ENCODE peak calls at places on chromosomes 13 and 19, in eight cellular contexts. W, I, L, U, M, P, O and Z are unnamed samples.

GRCh38 chr13:78404961-78405360 is 198.4 kb downstream of the POU4F1 start:
- DNase-seq in P (no peak), L (no peak), U (no peak), O (no peak), W (no peak), M (no peak), I (no peak), Z (no peak)

GRCh38 chr13:57829496-57829895 is 198.0 kb downstream of the PCDH17 start:
- DNase-seq in M (no peak), U (no peak), O (no peak), W (no peak), I (no peak), P (no peak), L (no peak), Z (no peak)

GRCh38 chr19:582497-583197 is 7.0 kb upstream of the HCN2 start:
- DNase-seq in L (no peak), M (no peak), O (no peak), P (no peak), I (peak; percentile 39), W (no peak), U (no peak), Z (no peak)

GRCh38 chr13:47503468-47503867 is 497.6 kb downstream of the SUCLA2 start:
- DNase-seq in P (no peak), U (no peak), W (no peak), O (no peak), L (no peak), M (no peak), I (no peak), Z (no peak)

GRCh38 chr13:62653371-62653770 is 1237.7 kb upstream of the PCDH20 start:
- DNase-seq in U (no peak), P (no peak), L (no peak), W (no peak), I (no peak), O (no peak), M (no peak), Z (no peak)

GRCh38 chr13:74136089-74136658 is 2.0 kb upstream of the KLF12 start:
- DNase-seq in W (peak; percentile 62), U (peak; percentile 11), P (peak; percentile 28), O (no peak), M (peak; percentile 31), L (peak; percentile 86), I (peak; percentile 43), Z (no peak)

GRCh38 chr19:28475525-28475924 is 737.4 kb downstream of the UQCRFS1 start:
- DNase-seq in M (no peak), L (peak; percentile 39), W (no peak), O (no peak), I (no peak), U (no peak), P (no peak), Z (no peak)

GRCh38 chr13:94239135-94239534 is 240.3 kb downstream of the DCT start:
- DNase-seq in U (no peak), M (no peak), P (no peak), W (no peak), I (no peak), O (no peak), L (no peak), Z (peak; percentile 15)

GRCh38 chr19:46218160-46218559 is 11.4 kb upstream of the IGFL1 start:
- DNase-seq in U (no peak), M (no peak), I (peak; percentile 88), O (no peak), W (peak; percentile 24), L (no peak), P (no peak), Z (no peak)

GRCh38 chr13:83515267-83515666 is 367.0 kb downstream of the SLITRK1 start:
- DNase-seq in U (no peak), W (no peak), I (no peak), P (no peak), O (no peak), M (no peak), L (no peak), Z (no peak)

GRCh38 chr13:51494151-51494550 is 41.3 kb upstream of the INTS6 start:
- DNase-seq in W (no peak), M (no peak), L (no peak), P (no peak), O (no peak), U (no peak), I (no peak), Z (no peak)

GRCh38 chr19:58319241-58319640 is 7.6 kb upstream of the ZSCAN22 start:
- DNase-seq in P (no peak), I (no peak), U (no peak), L (no peak), W (no peak), M (no peak), O (no peak), Z (no peak)

GRCh38 chr19:42185281-42185680 is 32.2 kb downstream of the DEDD2 start:
- DNase-seq in P (no peak), M (no peak), W (no peak), O (peak; percentile 52), U (no peak), L (no peak), I (no peak), Z (no peak)

GRCh38 chr13:70191034-70191433 is 82.8 kb upstream of the KLHL1 start:
- DNase-seq in P (no peak), U (no peak), I (no peak), O (no peak), W (no peak), M (no peak), L (no peak), Z (no peak)

GRCh38 chr13:50766043-50766442 is 77.4 kb downstream of the DLEU7 start:
- DNase-seq in U (no peak), L (no peak), I (no peak), P (no peak), O (no peak), W (no peak), M (no peak), Z (no peak)

GRCh38 chr13:75151081-75151643 is 330.8 kb downstream of the TBC1D4 start:
- DNase-seq in L (no peak), M (no peak), U (no peak), I (no peak), O (no peak), W (no peak), P (no peak), Z (no peak)

GRCh38 chr19:51808333-51808986 is 13.5 kb downstream of the FPR3 start:
- DNase-seq in W (peak; percentile 4), M (no peak), I (no peak), L (no peak), P (no peak), U (peak; percentile 30), O (no peak), Z (peak; percentile 8)

GRCh38 chr19:4493104-4493928 is 21.2 kb downstream of the HDGFL2 start:
- DNase-seq in P (no peak), I (no peak), O (no peak), L (no peak), W (no peak), U (no peak), M (no peak), Z (no peak)

GRCh38 chr19:2015611-2015950 is at the start of gene BTBD2:
- DNase-seq in O (no peak), U (peak; percentile 53), I (peak; percentile 70), L (no peak), P (peak; percentile 41), W (no peak), M (peak; percentile 70), Z (no peak)

GRCh38 chr13:76667551-76667950 is 218.7 kb downstream of the KCTD12 start:
- DNase-seq in O (no peak), P (no peak), U (no peak), W (peak; percentile 89), I (no peak), L (no peak), M (no peak), Z (no peak)
- TF ChIP-seq CTCF in O (peak; percentile 41), P (no peak), U (peak; percentile 39), W (peak; percentile 21), I (no peak), L (peak; percentile 41), M (peak; percentile 22), Z (no peak)

DNA sequence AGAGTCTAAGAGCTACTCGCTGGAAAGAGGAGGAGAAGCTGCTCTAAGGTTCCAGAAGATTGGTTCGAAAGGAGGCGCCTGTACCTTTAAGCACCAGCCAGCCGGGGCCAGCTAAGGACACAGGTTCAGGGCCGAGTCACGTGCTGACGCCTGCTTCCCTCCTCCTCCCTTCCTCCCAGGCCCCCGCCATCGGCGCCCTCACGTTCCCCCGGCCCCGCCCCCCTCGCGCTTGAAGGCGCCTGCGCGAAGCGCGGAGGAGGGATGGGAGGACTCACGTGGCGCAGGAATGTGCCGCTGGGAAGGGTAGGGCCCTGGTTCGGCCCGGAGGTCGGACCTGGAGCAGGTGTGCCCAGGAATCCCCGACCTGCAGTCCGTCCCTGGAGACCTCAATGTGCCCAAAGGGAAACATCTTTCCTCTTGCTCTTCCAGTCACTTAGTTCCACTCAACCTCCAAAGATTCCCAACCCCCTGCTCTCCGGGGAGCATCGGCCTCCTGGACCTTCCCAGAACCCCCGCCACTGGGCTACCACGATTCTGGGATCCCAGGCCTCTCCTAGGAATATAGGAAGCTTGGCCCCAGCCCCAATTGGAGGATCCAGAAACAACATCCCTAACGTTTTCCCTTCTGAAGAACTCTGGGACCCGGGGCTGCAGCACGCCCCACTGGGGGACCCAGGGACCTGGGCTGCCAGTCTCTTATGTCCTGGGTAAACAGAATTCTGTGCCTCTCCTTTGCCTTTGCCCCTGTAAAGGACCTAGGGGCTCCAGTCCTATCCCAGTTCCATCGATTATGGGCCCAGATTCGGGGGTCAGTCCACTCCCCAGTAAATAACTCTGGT is 2.5 kb downstream of the DBP start:
- DNase-seq in P (peak; percentile 99), I (peak; percentile 99), O (peak; percentile 99), U (peak; percentile 97), M (peak; percentile 98), W (peak; percentile 92), L (peak; percentile 98), Z (no peak)
- TF ChIP-seq POLR2AphosphoS5 in P (peak; percentile 92), I (peak; percentile 62), O (peak; percentile 68), U (peak; percentile 99), M (peak; percentile 86), W (peak; percentile 27), L (peak; percentile 81), Z (peak; percentile 64)

GRCh38 chr19:39412867-39413268 is 399 bp downstream of the PLEKHG2 start:
- DNase-seq in O (peak; percentile 38), P (no peak), L (no peak), I (peak; percentile 66), M (no peak), U (peak; percentile 41), W (no peak), Z (no peak)

GRCh38 chr19:39410620-39411005 is 1.9 kb upstream of the PLEKHG2 start:
- DNase-seq in I (no peak), L (no peak), P (no peak), W (no peak), M (peak; percentile 50), U (no peak), O (no peak), Z (no peak)

GRCh38 chr19:39411006-39411831 is 1.2 kb upstream of the PLEKHG2 start:
- DNase-seq in L (peak; percentile 83), U (peak; percentile 44), I (no peak), M (peak; percentile 86), P (peak; percentile 86), O (peak; percentile 71), W (no peak), Z (no peak)

GRCh38 chr19:39412100-39412866 is at the start of gene PLEKHG2:
- DNase-seq in U (peak; percentile 99), W (peak; percentile 100), M (peak; percentile 97), P (peak; percentile 97), L (peak; percentile 98), O (peak; percentile 98), I (peak; percentile 100), Z (peak; percentile 100)

GRCh38 chr19:39411832-39412099 is 703 bp upstream of the PLEKHG2 start:
- DNase-seq in L (peak; percentile 94), O (peak; percentile 93), M (peak; percentile 96), W (peak; percentile 93), U (peak; percentile 89), I (peak; percentile 97), P (peak; percentile 97), Z (no peak)
- TF ChIP-seq CTCF in L (peak; percentile 97), O (peak; percentile 97), M (peak; percentile 88), W (peak; percentile 90), U (peak; percentile 99), I (peak; percentile 91), P (peak; percentile 97), Z (no peak)

GRCh38 chr19:10260141-10260584 is 8.1 kb downstream of the MRPL4 start:
- DNase-seq in O (peak; percentile 94), U (no peak), I (no peak), P (peak; percentile 44), L (no peak), W (no peak), M (no peak), Z (no peak)
- TF ChIP-seq POLR2AphosphoS5 in O (peak; percentile 73), U (no peak), I (no peak), P (peak; percentile 75), L (no peak), W (no peak), M (no peak), Z (no peak)